ENCODE peak calls at places on chromosomes 12 and 14, in five cellular contexts. I, K, G, R and O are unnamed samples.

GRCh38 chr14:64442300-64442988 is 22.9 kb upstream of the AKAP5 start:
- DNase-seq in G (no peak), K (no peak), I (no peak), R (no peak), O (no peak)

GRCh38 chr14:20138520-20138919 is at the start of gene OR4N5:
- DNase-seq in K (no peak), G (no peak), I (no peak), R (no peak), O (no peak)

GRCh38 chr14:49946320-49947141 is 53.6 kb downstream of the ARF6 start:
- DNase-seq in G (no peak), I (peak), K (no peak), R (no peak), O (peak)

GRCh38 chr12:62934799-62935674 is at the start of gene PPM1H:
- DNase-seq in R (peak), K (peak), I (peak), G (peak), O (peak)

GRCh38 chr12:1122803-1123202 is 131.8 kb downstream of the ERC1 start:
- DNase-seq in I (no peak), R (peak), G (no peak), K (no peak), O (peak)

GRCh38 chr12:132437252-132438138 is 52.5 kb upstream of the FBRSL1 start:
- DNase-seq in K (no peak), G (peak), I (no peak), R (peak), O (no peak)

GRCh38 chr12:58592817-58593216 is 327.5 kb downstream of the LRIG3 start:
- DNase-seq in G (no peak), R (no peak), I (no peak), K (no peak), O (no peak)

GRCh38 chr14:70032447-70032846 is 153.2 kb downstream of the SMOC1 start:
- DNase-seq in K (no peak), G (no peak), I (no peak), R (peak), O (no peak)

GRCh38 chr12:29634057-29634456 is 136.6 kb upstream of the OVCH1 start:
- DNase-seq in I (peak), G (no peak), K (no peak), R (peak), O (peak)

GRCh38 chr12:32993404-32993803 is 96.8 kb upstream of the PKP2 start:
- DNase-seq in I (no peak), R (no peak), K (no peak), G (no peak), O (no peak)

GRCh38 chr14:70822706-70823185 is 13.4 kb upstream of the MAP3K9 start:
- DNase-seq in K (peak), I (peak), R (peak), G (peak), O (peak)

GRCh38 chr12:85253823-85254222 is 26.2 kb upstream of the ALX1 start:
- DNase-seq in G (no peak), I (no peak), K (no peak), R (no peak), O (no peak)

GRCh38 chr12:95386056-95386455 is 87.9 kb upstream of the METAP2 start:
- DNase-seq in R (no peak), I (no peak), K (no peak), G (no peak), O (no peak)

GRCh38 chr14:103856105-103856504 is 8.7 kb upstream of the PPP1R13B start:
- DNase-seq in G (peak), K (no peak), R (peak), I (no peak), O (no peak)

GRCh38 chr14:103855734-103856095 is 8.3 kb upstream of the PPP1R13B start:
- DNase-seq in R (no peak), G (no peak), I (no peak), K (no peak), O (no peak)

GRCh38 chr14:103854822-103855733 is 7.7 kb upstream of the PPP1R13B start:
- DNase-seq in G (peak), R (peak), K (no peak), I (no peak), O (no peak)

GRCh38 chr14:103858063-103858820 is 10.9 kb upstream of the PPP1R13B start:
- DNase-seq in I (no peak), K (no peak), R (peak), G (no peak), O (no peak)

DNA sequence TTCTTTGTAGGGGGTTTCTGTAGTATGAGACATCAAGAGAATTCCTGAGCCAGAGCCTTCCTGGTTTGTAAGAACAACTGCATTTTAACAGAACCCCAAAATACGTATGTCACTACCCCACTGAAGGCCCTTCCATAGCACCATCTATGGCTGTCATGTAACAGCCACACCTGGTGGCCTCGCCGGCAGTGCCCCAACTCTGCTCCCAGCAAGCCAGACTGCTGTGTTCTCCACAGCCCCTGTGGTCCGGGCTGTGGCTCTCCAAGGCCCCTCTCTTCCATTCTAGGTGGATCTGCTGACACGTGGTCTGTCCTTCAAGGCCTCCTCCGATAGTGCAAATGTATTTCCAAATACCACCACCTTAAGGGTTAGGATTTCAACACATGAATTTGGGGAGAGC is 9.9 kb upstream of the PPP1R13B start:
- DNase-seq in K (no peak), G (no peak), I (no peak), R (no peak), O (no peak)
- H2BK15ac ChIP-seq in K (no peak), G (peak), I (no peak), R (no peak), O (no peak)

GRCh38 chr12:107093547-107094448 is at the start of gene CRY1:
- DNase-seq in I (peak), K (peak), G (peak), R (peak), O (peak)
- H2BK15ac ChIP-seq in I (peak), K (peak), G (no peak), R (no peak), O (peak)

GRCh38 chr12:123712780-123713319 is 697 bp downstream of the ATP6V0A2 start:
- DNase-seq in I (no peak), G (no peak), K (peak), R (peak), O (peak)

GRCh38 chr12:123715151-123715676 is 3.1 kb downstream of the ATP6V0A2 start:
- DNase-seq in G (no peak), I (peak), K (no peak), R (no peak), O (no peak)

GRCh38 chr12:123714302-123714627 is 2.1 kb downstream of the ATP6V0A2 start:
- DNase-seq in G (no peak), K (no peak), R (peak), I (no peak), O (no peak)

DNA sequence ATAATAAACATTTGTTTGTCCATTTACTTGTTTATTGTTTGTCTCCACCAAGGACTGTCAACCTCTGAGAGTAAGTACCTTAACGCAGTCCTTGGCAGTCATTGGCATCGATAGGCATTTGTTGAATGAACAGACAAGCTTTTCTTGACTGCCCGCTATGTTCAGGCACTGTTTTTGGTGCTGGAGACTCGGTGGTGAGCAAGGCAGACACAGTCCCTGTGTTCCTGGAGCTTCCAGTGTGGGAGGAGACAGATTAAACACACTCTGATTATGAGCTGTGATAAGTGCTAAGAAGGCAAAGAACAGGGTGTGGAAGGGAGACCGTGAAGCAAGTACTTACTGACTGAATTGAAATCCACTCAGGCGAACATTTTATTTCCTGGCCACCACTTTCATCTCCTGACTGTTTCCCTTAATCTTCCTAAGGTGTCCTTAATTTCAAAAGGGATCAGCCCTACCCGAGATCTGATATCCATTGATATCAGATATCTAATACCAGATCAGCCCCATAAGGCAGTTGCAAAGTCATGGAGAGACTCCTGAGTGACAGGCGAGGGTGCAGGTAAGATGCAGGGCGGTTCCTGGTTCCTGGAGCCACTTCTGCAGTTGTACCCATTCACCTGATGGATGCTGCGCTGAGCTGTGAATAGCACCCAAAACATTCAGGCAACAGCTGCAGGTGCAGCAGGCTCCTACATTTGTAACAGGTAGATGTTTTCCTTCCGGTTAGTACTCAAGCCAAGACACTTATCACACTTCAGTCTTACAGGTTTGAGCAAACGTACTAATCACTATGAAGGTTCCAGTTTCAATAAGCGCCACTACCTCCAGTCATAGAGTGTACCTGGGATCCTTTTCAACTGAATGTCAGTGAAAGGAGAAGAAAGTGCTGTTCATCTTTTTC is 1.5 kb downstream of the ATP6V0A2 start:
- DNase-seq in R (peak), K (no peak), G (no peak), I (peak), O (peak)
- H2BK15ac ChIP-seq in R (no peak), K (no peak), G (no peak), I (no peak), O (no peak)

DNA sequence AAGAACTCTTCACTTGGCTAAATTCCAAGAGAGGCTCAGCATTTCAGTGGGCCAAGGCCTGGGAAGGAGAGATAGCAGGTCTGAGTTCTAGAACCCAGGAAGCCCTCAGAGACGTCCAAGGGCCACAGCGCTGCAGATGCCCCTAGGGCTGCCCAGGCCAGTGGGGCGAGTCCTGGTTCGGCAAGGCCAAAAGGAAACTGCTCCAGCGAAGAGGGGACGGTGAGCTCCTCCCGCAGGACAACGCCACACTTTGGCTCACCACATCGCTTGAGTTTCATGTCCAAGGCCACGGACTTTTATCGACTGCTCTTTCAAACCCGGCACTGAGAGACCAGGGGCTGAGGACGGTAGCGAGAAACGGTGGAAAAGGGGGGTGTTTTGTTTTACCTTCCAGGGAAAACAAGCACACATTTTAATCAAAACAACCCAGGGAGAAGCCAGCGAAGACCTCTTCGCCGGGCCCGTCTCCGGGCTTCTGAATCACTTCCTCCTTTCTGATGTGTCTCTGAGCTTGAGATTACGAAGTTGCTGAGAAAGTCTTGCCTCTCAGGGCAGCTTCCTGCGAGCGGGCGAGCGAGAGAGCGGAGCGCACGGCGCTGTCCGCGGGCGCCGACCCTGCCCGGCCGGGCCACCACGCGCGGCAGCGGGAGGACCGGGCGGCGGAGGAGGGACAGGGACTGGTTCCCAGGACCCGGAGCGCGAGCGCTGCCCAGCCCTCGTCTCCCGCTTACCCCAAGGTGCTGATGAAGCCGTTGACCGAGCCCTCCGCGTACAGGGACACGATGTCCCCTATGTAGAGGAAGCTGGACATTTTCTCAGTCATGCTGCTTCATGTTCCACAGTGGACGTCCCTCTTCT is 806 bp downstream of the ITPR2 start:
- DNase-seq in I (peak), R (peak), G (peak), K (peak), O (peak)
- H2BK15ac ChIP-seq in I (peak), R (no peak), G (peak), K (no peak), O (peak)

DNA sequence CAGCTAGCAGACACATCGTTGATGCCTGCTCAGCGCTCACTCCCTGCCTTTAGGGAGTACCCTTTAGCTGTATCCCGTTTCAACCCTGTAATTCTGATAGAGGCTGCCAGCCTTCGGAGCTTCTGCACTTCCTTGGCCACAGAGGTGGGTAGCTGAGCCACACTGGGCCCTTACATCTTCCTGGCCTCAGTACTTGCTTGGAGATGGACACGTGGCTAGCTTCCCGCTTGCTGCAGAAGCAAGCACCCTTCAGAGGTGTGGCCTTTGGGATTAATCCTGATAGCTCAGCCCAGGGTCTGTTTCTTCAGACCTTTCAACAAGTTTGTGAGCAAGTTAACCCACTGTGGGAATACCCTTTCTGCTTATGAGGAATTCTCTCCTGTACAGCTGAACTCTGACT is 14.2 kb upstream of the FBXW8 start:
- DNase-seq in I (no peak), K (no peak), R (no peak), G (no peak), O (no peak)
- H2BK15ac ChIP-seq in I (no peak), K (no peak), R (no peak), G (no peak), O (no peak)

DNA sequence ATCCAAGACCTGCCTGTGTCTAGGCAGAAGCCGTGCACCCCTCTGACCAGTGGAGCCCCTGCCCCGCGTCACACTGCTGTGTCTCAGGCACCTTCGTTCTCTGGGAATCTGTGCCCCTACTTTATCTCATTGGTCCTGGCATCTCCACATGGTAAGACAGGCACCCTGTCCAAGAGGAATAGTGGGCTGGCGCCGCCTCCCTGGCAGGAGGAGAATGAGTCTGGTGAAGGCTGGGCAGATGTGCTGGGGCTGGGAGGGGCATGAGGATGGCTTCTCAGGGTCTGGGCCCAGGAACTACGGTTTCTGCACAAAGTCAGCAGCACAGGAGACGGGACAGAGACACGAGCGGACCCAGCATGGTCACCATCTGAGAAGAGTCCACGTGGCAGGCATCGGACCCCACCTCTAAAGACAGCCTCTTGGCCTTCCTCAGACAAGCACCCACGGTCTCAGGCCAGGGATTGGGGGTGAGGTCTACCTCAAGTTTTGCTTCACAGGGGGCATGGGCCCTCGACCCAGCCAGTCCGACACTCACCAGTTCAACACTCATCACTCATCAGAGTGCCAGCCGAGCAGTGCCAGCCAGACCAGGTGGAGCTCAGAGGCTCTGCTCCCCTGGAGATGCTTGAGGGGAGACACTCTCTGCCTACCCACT is 306.7 kb downstream of the ADGRD1 start:
- DNase-seq in R (no peak), I (no peak), G (no peak), K (no peak), O (no peak)
- H2BK15ac ChIP-seq in R (no peak), I (no peak), G (no peak), K (no peak), O (no peak)

GRCh38 chr14:99541211-99541610 is 60.0 kb downstream of the CCNK start:
- DNase-seq in I (no peak), R (no peak), G (no peak), K (no peak), O (no peak)
- H2BK15ac ChIP-seq in I (no peak), R (no peak), G (no peak), K (peak), O (no peak)

GRCh38 chr12:18074001-18074400 is 16.0 kb downstream of the RERGL start:
- DNase-seq in R (no peak), G (no peak), K (no peak), I (no peak), O (no peak)
- H2BK15ac ChIP-seq in R (no peak), G (no peak), K (no peak), I (no peak), O (no peak)

DNA sequence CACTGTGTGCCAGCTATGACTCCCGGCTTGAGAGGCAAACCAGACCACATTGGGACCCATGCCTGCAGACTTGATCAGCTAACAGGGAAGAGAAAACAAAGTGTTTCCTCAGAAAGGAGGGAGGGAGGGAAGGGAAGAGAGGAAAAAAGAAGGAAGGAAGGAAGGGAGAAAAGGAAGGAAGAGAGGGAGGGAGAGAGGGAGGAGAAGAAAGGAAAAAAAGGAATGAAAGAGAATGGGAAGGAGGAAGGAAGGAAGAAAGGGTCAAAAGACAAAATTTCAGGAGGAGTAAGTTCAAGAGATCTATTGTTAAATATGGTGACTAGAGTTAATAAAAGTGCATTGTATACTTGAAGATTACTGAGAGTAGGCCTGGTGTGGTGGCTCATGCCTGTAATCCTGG is 18.9 kb downstream of the FIGNL2 start:
- DNase-seq in R (no peak), K (no peak), I (no peak), G (no peak), O (no peak)
- H2BK15ac ChIP-seq in R (no peak), K (no peak), I (no peak), G (no peak), O (no peak)

GRCh38 chr14:26930576-26930975 is 332.7 kb upstream of the NOVA1 start:
- DNase-seq in K (no peak), R (no peak), I (no peak), G (no peak), O (no peak)

GRCh38 chr14:26926585-26926984 is 328.8 kb upstream of the NOVA1 start:
- DNase-seq in G (no peak), R (peak), I (no peak), K (no peak), O (no peak)

GRCh38 chr14:26925876-26926584 is 328.2 kb upstream of the NOVA1 start:
- DNase-seq in K (no peak), I (no peak), G (peak), R (peak), O (no peak)
- H2BK15ac ChIP-seq in K (no peak), I (no peak), G (no peak), R (no peak), O (no peak)